ENCODE peak calls at places on chromosomes 12 and 14, in five cellular contexts. One of them, this sample, is unnamed.

GRCh38 chr14:55440385-55440784 is at the start of gene TBPL2:
- DNase-seq in heart right ventricle: no peak
- DNase-seq in hepatocyte: peak; percentile 35
- DNase-seq in epithelial cell of esophagus: no peak
- DNase-seq in mammary epithelial cell: no peak
- DNase-seq in this sample: no peak

GRCh38 chr12:108175310-108175709 is 46.2 kb downstream of the WSCD2 start:
- DNase-seq in heart right ventricle: no peak
- DNase-seq in hepatocyte: no peak
- DNase-seq in epithelial cell of esophagus: no peak
- DNase-seq in mammary epithelial cell: no peak
- DNase-seq in this sample: no peak

GRCh38 chr12:3222306-3222705 is 145.1 kb downstream of the TSPAN9 start:
- DNase-seq in heart right ventricle: no peak
- DNase-seq in hepatocyte: no peak
- DNase-seq in epithelial cell of esophagus: no peak
- DNase-seq in mammary epithelial cell: no peak
- DNase-seq in this sample: no peak

GRCh38 chr14:61260939-61261776 is 20.0 kb downstream of the TMEM30B start:
- DNase-seq in heart right ventricle: no peak
- DNase-seq in hepatocyte: peak; percentile 22
- DNase-seq in epithelial cell of esophagus: peak; percentile 77
- DNase-seq in mammary epithelial cell: peak; percentile 16
- DNase-seq in this sample: peak; percentile 95

GRCh38 chr14:93834739-93835383 is 46.6 kb upstream of the PRIMA1 start:
- DNase-seq in heart right ventricle: no peak
- DNase-seq in hepatocyte: no peak
- DNase-seq in epithelial cell of esophagus: peak; percentile 2
- DNase-seq in mammary epithelial cell: peak; percentile 6
- DNase-seq in this sample: no peak

GRCh38 chr14:87805315-87805723 is 187.7 kb downstream of the GALC start:
- DNase-seq in heart right ventricle: peak; percentile 29
- DNase-seq in hepatocyte: peak; percentile 50
- DNase-seq in epithelial cell of esophagus: peak; percentile 51
- DNase-seq in mammary epithelial cell: peak; percentile 46
- DNase-seq in this sample: peak; percentile 52

GRCh38 chr12:116033765-116034164 is 243.7 kb downstream of the MED13L start:
- DNase-seq in heart right ventricle: no peak
- DNase-seq in hepatocyte: no peak
- DNase-seq in epithelial cell of esophagus: no peak
- DNase-seq in mammary epithelial cell: no peak
- DNase-seq in this sample: no peak

GRCh38 chr12:52992699-52993557 is 13.3 kb upstream of the EIF4B start:
- DNase-seq in heart right ventricle: no peak
- DNase-seq in hepatocyte: peak; percentile 79
- DNase-seq in epithelial cell of esophagus: peak; percentile 86
- DNase-seq in mammary epithelial cell: peak; percentile 75
- DNase-seq in this sample: peak; percentile 44

GRCh38 chr12:54596526-54596946 is 8.1 kb upstream of the PPP1R1A start:
- DNase-seq in heart right ventricle: peak; percentile 61
- DNase-seq in hepatocyte: peak; percentile 83
- DNase-seq in epithelial cell of esophagus: peak; percentile 68
- DNase-seq in mammary epithelial cell: peak; percentile 43
- DNase-seq in this sample: peak; percentile 70

GRCh38 chr14:95359974-95360826 is 40.5 kb upstream of the CLMN start:
- DNase-seq in heart right ventricle: no peak
- DNase-seq in hepatocyte: peak; percentile 46
- DNase-seq in epithelial cell of esophagus: no peak
- DNase-seq in mammary epithelial cell: no peak
- DNase-seq in this sample: no peak

GRCh38 chr14:50002926-50003212 is 110.0 kb downstream of the ARF6 start:
- DNase-seq in heart right ventricle: no peak
- DNase-seq in hepatocyte: no peak
- DNase-seq in epithelial cell of esophagus: no peak
- DNase-seq in mammary epithelial cell: no peak
- DNase-seq in this sample: no peak

GRCh38 chr12:67096533-67097318 is 172.4 kb upstream of the CAND1 start:
- DNase-seq in heart right ventricle: no peak
- DNase-seq in hepatocyte: no peak
- DNase-seq in epithelial cell of esophagus: peak; percentile 91
- DNase-seq in mammary epithelial cell: peak; percentile 85
- DNase-seq in this sample: peak; percentile 13

GRCh38 chr14:48628870-48629269 is 953.5 kb upstream of the MDGA2 start:
- DNase-seq in heart right ventricle: no peak
- DNase-seq in hepatocyte: no peak
- DNase-seq in epithelial cell of esophagus: no peak
- DNase-seq in mammary epithelial cell: no peak
- DNase-seq in this sample: no peak

GRCh38 chr14:59093889-59094288 is 94.6 kb upstream of the DAAM1 start:
- DNase-seq in heart right ventricle: no peak
- DNase-seq in hepatocyte: no peak
- DNase-seq in epithelial cell of esophagus: no peak
- DNase-seq in mammary epithelial cell: no peak
- DNase-seq in this sample: no peak

GRCh38 chr12:106138279-106138645 is 492 bp downstream of the NUAK1 start:
- DNase-seq in heart right ventricle: no peak
- DNase-seq in hepatocyte: peak; percentile 24
- DNase-seq in epithelial cell of esophagus: no peak
- DNase-seq in mammary epithelial cell: peak; percentile 25
- DNase-seq in this sample: no peak

GRCh38 chr12:5499566-5500325 is 67.8 kb downstream of the NTF3 start:
- DNase-seq in heart right ventricle: no peak
- DNase-seq in hepatocyte: peak; percentile 63
- DNase-seq in epithelial cell of esophagus: no peak
- DNase-seq in mammary epithelial cell: no peak
- DNase-seq in this sample: no peak

GRCh38 chr14:94120667-94121335 is 8.6 kb downstream of the IFI27L2 start:
- DNase-seq in heart right ventricle: no peak
- DNase-seq in hepatocyte: no peak
- DNase-seq in epithelial cell of esophagus: peak; percentile 53
- DNase-seq in mammary epithelial cell: peak; percentile 81
- DNase-seq in this sample: peak; percentile 83

GRCh38 chr14:45249847-45250575 is 3.0 kb downstream of the MIS18BP1 start:
- DNase-seq in heart right ventricle: no peak
- DNase-seq in hepatocyte: peak; percentile 45
- DNase-seq in epithelial cell of esophagus: peak; percentile 21
- DNase-seq in mammary epithelial cell: no peak
- DNase-seq in this sample: peak; percentile 64

GRCh38 chr12:80195143-80195726 is 95.9 kb downstream of the OTOGL start:
- DNase-seq in heart right ventricle: peak; percentile 29
- DNase-seq in hepatocyte: peak; percentile 76
- DNase-seq in epithelial cell of esophagus: peak; percentile 71
- DNase-seq in mammary epithelial cell: peak; percentile 35
- DNase-seq in this sample: peak; percentile 87

GRCh38 chr12:82438356-82438755 is 80.0 kb downstream of the METTL25 start:
- DNase-seq in heart right ventricle: no peak
- DNase-seq in hepatocyte: no peak
- DNase-seq in epithelial cell of esophagus: peak; percentile 66
- DNase-seq in mammary epithelial cell: peak; percentile 56
- DNase-seq in this sample: no peak

GRCh38 chr12:121522962-121523361 is 57.9 kb downstream of the KDM2B start:
- DNase-seq in heart right ventricle: peak; percentile 40
- DNase-seq in hepatocyte: no peak
- DNase-seq in epithelial cell of esophagus: no peak
- DNase-seq in mammary epithelial cell: no peak
- DNase-seq in this sample: no peak

GRCh38 chr14:106518054-106518943 is 991.9 kb downstream of the TMEM121 start:
- DNase-seq in heart right ventricle: no peak
- DNase-seq in hepatocyte: no peak
- DNase-seq in epithelial cell of esophagus: no peak
- DNase-seq in mammary epithelial cell: no peak
- DNase-seq in this sample: no peak

GRCh38 chr14:95545769-95546168 is 10.9 kb downstream of the GLRX5 start:
- DNase-seq in heart right ventricle: no peak
- DNase-seq in hepatocyte: no peak
- DNase-seq in epithelial cell of esophagus: peak; percentile 87
- DNase-seq in mammary epithelial cell: peak; percentile 81
- DNase-seq in this sample: peak; percentile 85

GRCh38 chr12:24608637-24609285 is 340.1 kb downstream of the BCAT1 start:
- DNase-seq in heart right ventricle: no peak
- DNase-seq in hepatocyte: no peak
- DNase-seq in epithelial cell of esophagus: no peak
- DNase-seq in mammary epithelial cell: no peak
- DNase-seq in this sample: peak; percentile 37

GRCh38 chr12:8779862-8780261 is 42.6 kb upstream of the A2ML1 start:
- DNase-seq in heart right ventricle: no peak
- DNase-seq in hepatocyte: no peak
- DNase-seq in epithelial cell of esophagus: peak; percentile 27
- DNase-seq in mammary epithelial cell: no peak
- DNase-seq in this sample: no peak

GRCh38 chr14:33210304-33210703 is 271.6 kb downstream of the NPAS3 start:
- DNase-seq in heart right ventricle: no peak
- DNase-seq in hepatocyte: peak; percentile 38
- DNase-seq in epithelial cell of esophagus: peak; percentile 52
- DNase-seq in mammary epithelial cell: no peak
- DNase-seq in this sample: peak; percentile 8

GRCh38 chr12:94987806-94988205 is 15.7 kb downstream of the NDUFA12 start:
- DNase-seq in heart right ventricle: no peak
- DNase-seq in hepatocyte: no peak
- DNase-seq in epithelial cell of esophagus: no peak
- DNase-seq in mammary epithelial cell: no peak
- DNase-seq in this sample: no peak
- H3K4me3 ChIP-seq in heart right ventricle: no peak overlapping the region
- H3K4me3 ChIP-seq in hepatocyte: no peak overlapping the region
- H3K4me3 ChIP-seq in epithelial cell of esophagus: no peak overlapping the region
- H3K4me3 ChIP-seq in mammary epithelial cell: no peak overlapping the region
- H3K4me3 ChIP-seq in this sample: no peak overlapping the region

DNA sequence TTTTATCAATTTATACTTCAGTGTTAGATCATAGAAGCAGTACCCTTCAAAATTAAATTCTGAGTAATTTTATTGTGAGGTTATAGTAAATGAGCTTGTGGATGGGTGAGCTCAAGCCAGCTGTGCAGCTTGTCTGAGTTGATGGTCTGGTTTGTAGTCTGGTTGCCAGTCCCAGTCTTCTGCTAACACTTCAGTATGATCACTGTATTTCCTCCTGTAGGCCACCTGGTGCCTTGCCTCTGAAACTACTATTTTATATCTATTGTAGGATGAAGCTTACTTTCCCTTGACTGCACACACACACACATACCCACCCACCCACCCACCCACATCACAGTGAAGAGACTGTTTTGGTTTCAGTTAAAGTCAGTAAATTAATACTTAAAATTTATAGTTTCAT is 496.4 kb downstream of the PCNX1 start:
- DNase-seq in heart right ventricle: no peak
- DNase-seq in hepatocyte: no peak
- DNase-seq in epithelial cell of esophagus: peak; percentile 70
- DNase-seq in mammary epithelial cell: peak; percentile 23
- DNase-seq in this sample: peak; percentile 46
- TF ChIP-seq CTCF in heart right ventricle: no peak
- TF ChIP-seq CTCF in hepatocyte: no peak
- TF ChIP-seq CTCF in epithelial cell of esophagus: peak; percentile 32
- TF ChIP-seq CTCF in mammary epithelial cell: no peak
- TF ChIP-seq CTCF in this sample: peak; percentile 23

DNA sequence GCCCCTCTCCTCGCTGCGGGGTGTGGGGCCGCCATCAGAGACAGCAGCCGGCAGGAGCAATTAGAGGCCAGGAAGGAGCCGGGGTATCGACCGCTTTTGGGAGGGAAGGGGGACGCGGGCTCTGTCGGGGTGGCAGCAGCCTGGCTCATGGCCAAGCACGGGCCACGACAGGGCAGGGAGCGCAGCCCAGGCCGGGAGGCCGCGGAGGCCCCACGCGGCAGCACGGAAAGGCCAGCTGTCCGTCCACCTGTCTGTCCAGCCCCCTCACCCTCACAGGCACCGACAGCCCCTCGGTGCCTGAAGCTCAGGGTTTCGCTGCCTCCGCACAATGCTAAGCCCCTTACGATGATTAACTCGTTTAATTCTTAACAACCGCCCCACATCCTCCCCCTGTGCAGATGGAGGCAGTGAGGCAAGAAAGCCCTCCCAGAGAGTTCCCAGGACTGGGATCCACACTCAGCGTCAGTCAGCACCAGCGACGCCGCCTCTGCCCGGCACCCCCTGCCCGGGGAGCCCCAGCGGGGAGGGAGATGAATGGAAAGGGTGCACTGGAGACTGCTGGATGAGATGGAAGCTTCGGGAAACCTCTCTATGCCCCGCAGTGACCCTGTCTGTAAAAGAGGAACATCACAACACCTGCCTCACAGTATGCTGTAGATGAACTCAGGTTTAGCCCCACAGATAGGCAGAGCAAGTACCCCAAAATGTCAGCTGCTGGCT is 23.7 kb downstream of the NCOR2 start:
- DNase-seq in heart right ventricle: no peak
- DNase-seq in hepatocyte: no peak
- DNase-seq in epithelial cell of esophagus: no peak
- DNase-seq in mammary epithelial cell: no peak
- DNase-seq in this sample: no peak
- H3K4me3 ChIP-seq in heart right ventricle: no peak overlapping the region
- H3K4me3 ChIP-seq in hepatocyte: no peak overlapping the region
- H3K4me3 ChIP-seq in epithelial cell of esophagus: no peak overlapping the region
- H3K4me3 ChIP-seq in mammary epithelial cell: no peak overlapping the region
- H3K4me3 ChIP-seq in this sample: no peak overlapping the region

GRCh38 chr14:68722186-68722585 is 70.7 kb downstream of the ZFP36L1 start:
- DNase-seq in heart right ventricle: no peak
- DNase-seq in hepatocyte: no peak
- DNase-seq in epithelial cell of esophagus: no peak
- DNase-seq in mammary epithelial cell: no peak
- DNase-seq in this sample: no peak

GRCh38 chr14:68716698-68717097 is 76.2 kb downstream of the ZFP36L1 start:
- DNase-seq in heart right ventricle: no peak
- DNase-seq in hepatocyte: peak; percentile 63
- DNase-seq in epithelial cell of esophagus: no peak
- DNase-seq in mammary epithelial cell: no peak
- DNase-seq in this sample: no peak

GRCh38 chr14:68715032-68715924 is 77.6 kb downstream of the ZFP36L1 start:
- DNase-seq in heart right ventricle: no peak
- DNase-seq in hepatocyte: no peak
- DNase-seq in epithelial cell of esophagus: peak; percentile 76
- DNase-seq in mammary epithelial cell: peak; percentile 82
- DNase-seq in this sample: no peak

GRCh38 chr14:68719634-68720384 is 73.1 kb downstream of the ZFP36L1 start:
- DNase-seq in heart right ventricle: no peak
- DNase-seq in hepatocyte: no peak
- DNase-seq in epithelial cell of esophagus: no peak
- DNase-seq in mammary epithelial cell: no peak
- DNase-seq in this sample: no peak

GRCh38 chr14:68718033-68718725 is 74.7 kb downstream of the ZFP36L1 start:
- DNase-seq in heart right ventricle: no peak
- DNase-seq in hepatocyte: no peak
- DNase-seq in epithelial cell of esophagus: peak; percentile 39
- DNase-seq in mammary epithelial cell: no peak
- DNase-seq in this sample: no peak
- TF ChIP-seq CTCF in heart right ventricle: no peak
- TF ChIP-seq CTCF in hepatocyte: no peak
- TF ChIP-seq CTCF in epithelial cell of esophagus: peak; percentile 62
- TF ChIP-seq CTCF in mammary epithelial cell: peak; percentile 51
- TF ChIP-seq CTCF in this sample: peak; percentile 37